ENCODE peak calls at places on chromosomes 6 and 20, in nine cellular contexts. J is adrenal gland, B is sigmoid colon, I is HCT116, S is ovary, G is right lobe of liver, Q is tibial nerve, O is heart left ventricle, W is testis. P is an unnamed sample.

GRCh38 chr20:10699941-10700340 is 26.1 kb upstream of the JAG1 start:
- DNase-seq in J (no peak), B (no peak), I (no peak), S (no peak), G (no peak), Q (no peak), O (no peak), W (no peak), P (no peak)

GRCh38 chr6:136249336-136249735 is 775 bp downstream of the MTFR2 start:
- DNase-seq in J (no peak), B (no peak), I (no peak), S (no peak), G (no peak), Q (no peak), O (no peak), W (no peak), P (peak)

GRCh38 chr6:165895421-165896165 is 232.6 kb upstream of the PDE10A start:
- DNase-seq in J (no peak), B (no peak), I (no peak), S (no peak), G (no peak), Q (no peak), O (no peak), W (no peak), P (no peak)

GRCh38 chr6:161238076-161238869 is 35.6 kb downstream of the AGPAT4 start:
- DNase-seq in J (no peak), B (no peak), I (no peak), S (no peak), G (no peak), Q (no peak), O (no peak), W (no peak), P (no peak)

GRCh38 chr6:114202389-114202788 is 140.4 kb downstream of the HS3ST5 start:
- DNase-seq in J (no peak), B (no peak), I (no peak), S (no peak), G (no peak), Q (no peak), O (no peak), W (no peak), P (no peak)

GRCh38 chr6:138736640-138737039 is 36.9 kb upstream of the CCDC28A start:
- DNase-seq in J (no peak), B (no peak), I (no peak), S (no peak), G (no peak), Q (no peak), O (no peak), W (no peak), P (no peak)

GRCh38 chr6:116941727-116942126 is 64.7 kb downstream of the RFX6 start:
- DNase-seq in J (no peak), B (no peak), I (no peak), S (no peak), G (no peak), Q (no peak), O (no peak), W (no peak), P (no peak)

GRCh38 chr6:81075974-81076373 is 676.5 kb downstream of the TENT5A start:
- DNase-seq in J (no peak), B (no peak), I (peak), S (no peak), G (no peak), Q (no peak), O (no peak), W (peak), P (peak)

GRCh38 chr6:153167907-153168306 is 36.8 kb upstream of the RGS17 start:
- DNase-seq in J (no peak), B (no peak), I (no peak), S (no peak), G (no peak), Q (no peak), O (no peak), W (no peak), P (no peak)

GRCh38 chr6:144438103-144438502 is 153.0 kb downstream of the UTRN start:
- DNase-seq in J (no peak), B (no peak), I (no peak), S (no peak), G (no peak), Q (no peak), O (no peak), W (no peak), P (no peak)

GRCh38 chr6:97322811-97323210 is 39.8 kb upstream of the MMS22L start:
- DNase-seq in J (no peak), B (no peak), I (no peak), S (no peak), G (no peak), Q (no peak), O (no peak), W (no peak), P (no peak)

GRCh38 chr6:159692303-159693127 is 526 bp downstream of the SOD2 start:
- DNase-seq in J (peak), B (peak), I (no peak), S (peak), G (peak), Q (no peak), O (peak), W (peak), P (peak)

GRCh38 chr6:52307900-52308372 is 23.4 kb upstream of the MCM3 start:
- DNase-seq in J (no peak), B (no peak), I (no peak), S (no peak), G (no peak), Q (no peak), O (no peak), W (no peak), P (no peak)

GRCh38 chr20:60352017-60352416 is 393.8 kb downstream of the CDH26 start:
- DNase-seq in J (no peak), B (no peak), I (no peak), S (no peak), G (no peak), Q (no peak), O (no peak), W (no peak), P (no peak)

GRCh38 chr6:90286884-90287488 is 9.7 kb downstream of the BACH2 start:
- DNase-seq in J (peak), B (no peak), I (peak), S (no peak), G (peak), Q (no peak), O (no peak), W (peak), P (peak)

GRCh38 chr6:37049990-37050853 is 44.8 kb downstream of the FGD2 start:
- DNase-seq in J (peak), B (peak), I (no peak), S (no peak), G (peak), Q (no peak), O (peak), W (peak), P (peak)

GRCh38 chr20:50456452-50457324 is 53.5 kb upstream of the PTPN1 start:
- DNase-seq in J (no peak), B (no peak), I (no peak), S (no peak), G (no peak), Q (no peak), O (no peak), W (no peak), P (peak)

GRCh38 chr20:15005300-15005986 is 668.0 kb upstream of the FLRT3 start:
- DNase-seq in J (no peak), B (no peak), I (no peak), S (no peak), G (no peak), Q (no peak), O (no peak), W (no peak), P (no peak)

GRCh38 chr6:36668601-36669390 is 9.7 kb upstream of the CDKN1A start:
- DNase-seq in J (no peak), B (no peak), I (no peak), S (no peak), G (no peak), Q (no peak), O (no peak), W (no peak), P (no peak)

GRCh38 chr20:40883097-40883496 is 145.5 kb upstream of the TOP1 start:
- DNase-seq in J (no peak), B (no peak), I (no peak), S (no peak), G (no peak), Q (no peak), O (no peak), W (no peak), P (no peak)

GRCh38 chr20:23622839-23623343 is 14.9 kb downstream of the CST3 start:
- DNase-seq in J (peak), B (peak), I (peak), S (peak), G (peak), Q (peak), O (no peak), W (peak), P (no peak)

GRCh38 chr6:166999845-167000253 is 652 bp downstream of the CEP43 start:
- DNase-seq in J (peak), B (no peak), I (no peak), S (no peak), G (no peak), Q (no peak), O (no peak), W (peak), P (peak)

GRCh38 chr20:54711061-54711460 is 235.7 kb downstream of the DOK5 start:
- DNase-seq in J (no peak), B (no peak), I (no peak), S (no peak), G (no peak), Q (no peak), O (no peak), W (no peak), P (no peak)

GRCh38 chr6:146874278-146875018 is 275.7 kb downstream of the ADGB start:
- DNase-seq in J (no peak), B (no peak), I (no peak), S (no peak), G (no peak), Q (no peak), O (no peak), W (no peak), P (no peak)

GRCh38 chr6:166494757-166495486 is 91.6 kb downstream of the RAMACL start:
- DNase-seq in J (no peak), B (peak), I (no peak), S (no peak), G (no peak), Q (no peak), O (no peak), W (peak), P (no peak)

GRCh38 chr6:87826376-87826775 is 124.3 kb upstream of the AKIRIN2 start:
- DNase-seq in J (no peak), B (no peak), I (no peak), S (no peak), G (no peak), Q (no peak), O (no peak), W (no peak), P (no peak)

GRCh38 chr6:167794386-167795157 is 32.1 kb upstream of the AFDN start:
- DNase-seq in J (no peak), B (no peak), I (no peak), S (no peak), G (no peak), Q (no peak), O (no peak), W (no peak), P (no peak)

GRCh38 chr6:153090241-153090930 is 40.7 kb downstream of the RGS17 start:
- DNase-seq in J (no peak), B (no peak), I (peak), S (no peak), G (no peak), Q (no peak), O (no peak), W (no peak), P (no peak)

GRCh38 chr20:15642676-15643075 is 930.6 kb downstream of the KIF16B start:
- DNase-seq in J (no peak), B (no peak), I (no peak), S (no peak), G (no peak), Q (no peak), O (no peak), W (no peak), P (no peak)

GRCh38 chr6:36839819-36840379 is 655 bp upstream of the CPNE5 start:
- DNase-seq in J (no peak), B (no peak), I (peak), S (peak), G (peak), Q (no peak), O (peak), W (no peak), P (peak)

GRCh38 chr20:36467076-36467999 is 74.0 kb upstream of the MYL9 start:
- DNase-seq in J (peak), B (peak), I (no peak), S (no peak), G (peak), Q (peak), O (peak), W (no peak), P (no peak)

GRCh38 chr6:108942556-108943492 is 94.6 kb downstream of the ARMC2 start:
- DNase-seq in J (no peak), B (no peak), I (no peak), S (no peak), G (no peak), Q (no peak), O (no peak), W (no peak), P (no peak)

GRCh38 chr20:46709459-46710148 is at the start of gene SLC2A10:
- DNase-seq in J (peak), B (peak), I (no peak), S (peak), G (peak), Q (peak), O (peak), W (peak), P (peak)

GRCh38 chr6:140071115-140071514 is 696.7 kb upstream of the CITED2 start:
- DNase-seq in J (no peak), B (no peak), I (no peak), S (no peak), G (no peak), Q (no peak), O (no peak), W (no peak), P (no peak)

GRCh38 chr6:45608252-45608911 is 230.6 kb upstream of the SUPT3H start:
- DNase-seq in J (no peak), B (no peak), I (no peak), S (no peak), G (no peak), Q (no peak), O (no peak), W (no peak), P (no peak)

GRCh38 chr20:24994470-24995368 is 2.2 kb upstream of the APMAP start:
- DNase-seq in J (peak), B (peak), I (peak), S (peak), G (peak), Q (peak), O (peak), W (peak), P (peak)
- TF ChIP-seq POLR2A in J (no peak), B (no peak), I (no peak), S (no peak), G (no peak), Q (no peak), O (no peak), W (no peak), P (no peak)

GRCh38 chr6:15244605-15245360 is 1.1 kb upstream of the JARID2 start:
- DNase-seq in J (peak), B (peak), I (no peak), S (peak), G (peak), Q (peak), O (peak), W (peak), P (peak)
- TF ChIP-seq POLR2A in J (peak), B (no peak), I (no peak), S (no peak), G (peak), Q (no peak), O (no peak), W (no peak), P (peak)

DNA sequence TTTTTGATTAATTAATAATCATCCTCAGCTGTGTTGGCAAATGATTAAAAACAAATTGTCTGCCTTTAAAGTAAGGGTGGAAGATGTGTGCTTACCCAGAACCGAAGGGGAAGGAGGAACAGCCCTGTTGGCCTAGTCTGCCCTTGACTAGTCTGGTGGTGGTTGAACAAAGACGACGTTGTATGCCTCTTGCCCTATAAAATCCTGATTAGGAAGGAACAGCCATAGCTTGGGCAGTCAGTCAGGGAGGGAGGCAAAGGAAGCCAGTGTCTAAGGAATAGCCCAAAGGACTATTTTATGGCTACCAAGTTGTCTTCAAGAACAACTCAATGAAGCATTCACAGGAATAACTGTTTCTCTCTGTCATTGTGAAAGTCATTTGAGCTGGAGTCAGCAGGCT is 70.7 kb downstream of the PRDM1 start:
- DNase-seq in J (no peak), B (no peak), I (no peak), S (no peak), G (no peak), Q (no peak), O (no peak), W (peak), P (no peak)
- TF ChIP-seq POLR2A in J (no peak), B (no peak), I (no peak), S (no peak), G (no peak), Q (no peak), O (no peak), W (no peak), P (no peak)

GRCh38 chr6:56758553-56758952 is 115.9 kb upstream of the DST start:
- DNase-seq in J (no peak), B (no peak), I (no peak), S (no peak), G (no peak), Q (no peak), O (no peak), W (no peak), P (no peak)
- TF ChIP-seq POLR2A in J (no peak), B (no peak), I (no peak), S (no peak), G (no peak), Q (no peak), O (no peak), W (no peak), P (no peak)

GRCh38 chr6:16265351-16266341 is 27.3 kb downstream of the GMPR start:
- DNase-seq in J (no peak), B (no peak), I (no peak), S (no peak), G (no peak), Q (no peak), O (no peak), W (peak), P (peak)
- TF ChIP-seq POLR2A in J (no peak), B (no peak), I (no peak), S (no peak), G (no peak), Q (no peak), O (no peak), W (no peak), P (no peak)

GRCh38 chr6:6748001-6748400 is 159.5 kb downstream of the LY86 start:
- DNase-seq in J (no peak), B (no peak), I (no peak), S (no peak), G (no peak), Q (no peak), O (no peak), W (no peak), P (no peak)

GRCh38 chr6:6752129-6752528 is 163.6 kb downstream of the LY86 start:
- DNase-seq in J (no peak), B (no peak), I (no peak), S (no peak), G (no peak), Q (no peak), O (no peak), W (no peak), P (no peak)

GRCh38 chr6:6751197-6751596 is 162.7 kb downstream of the LY86 start:
- DNase-seq in J (no peak), B (no peak), I (no peak), S (no peak), G (no peak), Q (no peak), O (no peak), W (no peak), P (no peak)

GRCh38 chr6:6751615-6752014 is 163.1 kb downstream of the LY86 start:
- DNase-seq in J (no peak), B (peak), I (peak), S (no peak), G (no peak), Q (no peak), O (no peak), W (no peak), P (no peak)

DNA sequence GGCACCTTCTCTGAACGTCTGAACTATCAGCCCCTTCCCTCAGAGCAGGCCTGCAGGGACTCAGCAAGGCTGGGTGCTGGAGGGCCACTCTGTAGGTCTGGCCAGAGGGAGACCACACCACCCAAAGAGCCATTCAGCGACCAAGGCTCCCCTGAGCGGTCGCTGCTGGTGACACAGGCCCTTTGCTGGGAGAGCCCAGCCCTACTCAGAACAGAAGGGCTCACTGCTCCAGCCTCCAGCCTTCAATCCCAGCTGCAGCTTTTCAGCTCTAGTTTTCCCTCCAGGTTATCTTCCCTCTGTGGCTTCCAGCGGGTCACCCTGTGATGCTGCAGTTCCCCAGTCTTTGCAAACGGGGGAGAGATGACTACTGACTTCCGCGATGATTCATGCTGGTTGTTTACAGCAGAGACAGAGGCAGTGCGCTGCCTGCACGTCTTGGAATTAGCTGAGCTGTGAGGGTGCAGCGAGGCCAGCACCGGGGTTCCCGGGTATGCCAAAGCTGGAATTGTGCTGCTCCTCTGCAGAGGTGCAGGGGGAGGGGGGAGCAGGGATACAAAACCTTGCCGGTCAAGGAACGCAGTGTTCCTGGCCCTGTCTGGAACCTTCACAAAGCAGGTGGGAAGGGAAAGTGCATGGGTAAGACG is 161.4 kb downstream of the LY86 start:
- DNase-seq in J (peak), B (peak), I (peak), S (peak), G (peak), Q (peak), O (peak), W (peak), P (peak)
- TF ChIP-seq POLR2A in J (peak), B (no peak), I (no peak), S (no peak), G (no peak), Q (no peak), O (no peak), W (no peak), P (no peak)